ENCODE peak calls at places on chromosome 7, in nine cellular contexts. Z is transverse colon; B is effector memory CD4-positive, alpha-beta T cell; X is upper lobe of right lung; F is astrocyte; E is naive thymus-derived CD4-positive, alpha-beta T cell; G is Peyer's patch; L is H1; A is colonic mucosa. V is an unnamed sample. For H3K9me3 and H3K27me3, the result is how much of the 10 kb centered on the place peaks cover.

GRCh38 chr7:147485660-147486210 is 1104.8 kb upstream of the C7orf33 start:
- DNase-seq in A (no peak), E (no peak), Z (no peak), G (no peak), L (no peak), X (no peak), B (no peak), F (peak), V (peak)

GRCh38 chr7:13077466-13077865 is 390.0 kb downstream of the ARL4A start:
- DNase-seq in G (no peak), L (no peak), B (no peak), F (peak), X (no peak), A (no peak), Z (no peak), E (no peak), V (no peak)

GRCh38 chr7:122902751-122903495 is 16.7 kb upstream of the CADPS2 start:
- DNase-seq in B (no peak), Z (no peak), X (no peak), E (no peak), L (no peak), G (no peak), F (no peak), A (no peak), V (no peak)

GRCh38 chr7:116138202-116138801 is 72.0 kb upstream of the TES start:
- DNase-seq in L (no peak), E (peak), X (no peak), Z (no peak), A (peak), G (no peak), B (no peak), F (peak), V (no peak)

GRCh38 chr7:123888192-123888591 is 36.8 kb upstream of the SPAM1 start:
- DNase-seq in B (no peak), Z (no peak), E (no peak), L (no peak), F (no peak), A (no peak), G (no peak), X (no peak), V (no peak)

GRCh38 chr7:47539398-47540052 is 42.4 kb downstream of the TNS3 start:
- DNase-seq in F (peak), B (no peak), A (no peak), Z (no peak), G (no peak), L (no peak), X (peak), E (no peak), V (no peak)

GRCh38 chr7:46210467-46210866 is 289.4 kb upstream of the IGFBP3 start:
- DNase-seq in E (no peak), Z (no peak), F (no peak), G (no peak), A (no peak), X (no peak), B (no peak), L (no peak), V (no peak)

GRCh38 chr7:28174901-28175661 is 5.5 kb downstream of the JAZF1 start:
- DNase-seq in F (no peak), E (no peak), G (no peak), X (no peak), A (no peak), Z (no peak), B (no peak), L (no peak), V (no peak)

GRCh38 chr7:80681272-80681885 is 42.9 kb downstream of the CD36 start:
- DNase-seq in Z (no peak), X (no peak), F (no peak), G (no peak), A (no peak), E (no peak), B (no peak), L (no peak), V (no peak)

GRCh38 chr7:46230298-46231295 is 309.5 kb upstream of the IGFBP3 start:
- DNase-seq in E (no peak), G (no peak), L (no peak), F (peak), X (no peak), Z (no peak), A (no peak), B (no peak), V (no peak)

GRCh38 chr7:152132812-152133211 is 107.3 kb downstream of the GALNT11 start:
- DNase-seq in G (no peak), A (no peak), L (no peak), X (no peak), B (no peak), F (no peak), Z (no peak), E (no peak), V (no peak)

GRCh38 chr7:111324228-111324627 is 233.3 kb downstream of the LRRN3 start:
- DNase-seq in F (no peak), G (no peak), Z (no peak), X (no peak), L (no peak), B (no peak), E (no peak), A (no peak), V (no peak)

GRCh38 chr7:108235451-108236061 is 105.4 kb upstream of the LAMB4 start:
- DNase-seq in X (no peak), A (no peak), F (no peak), E (no peak), Z (no peak), L (no peak), B (no peak), G (no peak), V (no peak)

GRCh38 chr7:23679898-23680416 is at the start of gene FAM221A:
- DNase-seq in Z (peak), F (peak), B (peak), E (peak), G (peak), X (peak), A (peak), L (peak), V (peak)

GRCh38 chr7:138502023-138502767 is 42.1 kb downstream of the TRIM24 start:
- DNase-seq in E (no peak), B (no peak), F (no peak), L (no peak), G (no peak), X (no peak), A (no peak), Z (no peak), V (no peak)
- H3K4me3 ChIP-seq in E (no peak), B (no peak), F (no peak), L (no peak), G (no peak), X (no peak), A (no peak), Z (no peak), V (no peak)

DNA sequence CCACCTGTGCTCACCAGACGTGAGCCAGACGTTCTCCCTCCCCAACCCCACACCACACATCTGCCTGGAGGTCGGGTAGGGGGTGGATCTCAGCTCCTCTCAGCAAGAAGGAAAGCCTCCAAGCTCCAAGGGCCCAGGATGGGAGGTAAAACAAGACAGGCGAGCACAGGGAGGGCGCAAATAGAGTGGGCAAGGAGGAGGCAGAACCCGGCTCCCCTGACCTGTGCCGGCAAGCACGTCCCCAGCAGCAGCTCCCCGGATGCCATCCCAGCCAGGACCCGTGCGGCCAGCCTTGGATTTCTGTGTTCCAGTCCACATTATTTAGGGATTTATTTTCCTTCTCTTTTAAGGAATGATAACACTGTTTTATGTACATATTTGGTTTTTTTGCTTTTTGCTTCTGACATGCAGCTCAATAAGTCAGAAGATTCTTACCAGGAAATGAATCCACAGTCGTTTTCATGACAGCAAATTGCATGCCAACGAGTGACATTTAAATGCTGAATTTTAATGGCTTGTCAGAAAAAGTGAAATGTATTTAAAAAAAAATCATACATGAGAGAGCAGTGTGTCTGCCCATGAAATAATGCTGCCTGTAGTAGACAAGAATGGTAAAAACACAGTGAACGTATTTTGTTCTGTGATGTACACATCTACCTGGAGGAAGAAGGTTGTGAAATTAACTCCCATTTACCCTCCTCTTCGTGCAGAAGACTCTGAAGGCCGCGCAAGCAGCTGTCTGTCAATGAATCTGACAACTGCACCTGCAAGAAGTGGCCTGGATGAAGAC is 276.5 kb downstream of the PTPRN2 start:
- DNase-seq in E (no peak), F (no peak), G (no peak), B (no peak), L (peak), X (no peak), A (no peak), Z (no peak), V (no peak)
- H3K9me3 ChIP-seq in E (under half), F (under half), G (under half), B (under half), L (under half), X (under half), A (under half), Z (under half), V (under half)

GRCh38 chr7:1344981-1345701 is 112.5 kb downstream of the UNCX start:
- DNase-seq in E (no peak), L (no peak), Z (no peak), A (no peak), G (no peak), F (no peak), X (no peak), B (no peak), V (no peak)

GRCh38 chr7:1344421-1344820 is 111.7 kb downstream of the UNCX start:
- DNase-seq in A (no peak), G (no peak), L (no peak), X (no peak), B (no peak), E (no peak), Z (no peak), F (no peak), V (no peak)

GRCh38 chr7:1346851-1347250 is 112.4 kb downstream of the MICALL2 start:
- DNase-seq in G (no peak), A (no peak), L (no peak), B (no peak), X (no peak), E (no peak), F (no peak), Z (no peak), V (no peak)

GRCh38 chr7:1346533-1346805 is 112.8 kb downstream of the MICALL2 start:
- DNase-seq in X (no peak), A (no peak), Z (no peak), F (no peak), L (no peak), G (no peak), B (no peak), E (no peak), V (no peak)

GRCh38 chr7:1345796-1346532 is 113.3 kb downstream of the UNCX start:
- DNase-seq in F (no peak), B (no peak), X (no peak), G (no peak), A (no peak), Z (no peak), L (no peak), E (no peak), V (no peak)
- H3K27me3 ChIP-seq in F (under half), B (under half), X (under half), G (under half), A (under half), Z (under half), L (under half), E (under half), V (under half)

DNA sequence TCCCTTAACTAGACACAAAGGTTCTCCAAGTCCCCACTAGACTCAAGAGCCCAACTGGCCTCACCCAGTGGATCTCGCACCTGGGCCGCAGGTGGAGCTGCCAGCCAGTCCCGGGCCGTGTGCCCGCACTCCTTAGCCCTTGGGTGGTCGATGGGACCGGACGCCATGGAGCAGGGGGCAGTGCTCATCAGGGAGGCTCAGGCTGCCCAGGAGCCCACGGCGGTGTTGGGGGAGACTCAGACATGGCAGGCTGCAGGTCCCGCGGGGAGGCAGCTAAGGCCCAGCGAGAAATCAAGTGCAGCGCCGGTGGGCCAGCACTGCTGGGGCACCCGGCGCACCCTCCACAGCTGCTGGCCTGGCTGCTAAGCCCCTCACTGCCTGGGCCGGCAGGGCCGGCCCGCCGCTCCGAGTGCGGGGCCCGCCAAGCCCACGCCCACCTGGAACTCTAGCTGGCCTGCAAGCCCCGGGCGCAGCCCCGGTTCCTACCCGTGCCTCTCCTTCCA is 130.5 kb downstream of the RALA start:
- DNase-seq in A (no peak), E (no peak), X (no peak), F (no peak), L (no peak), B (no peak), Z (no peak), G (no peak), V (no peak)
- H3K4me3 ChIP-seq in A (no peak), E (no peak), X (peak), F (no peak), L (no peak), B (no peak), Z (no peak), G (no peak), V (no peak)